ENCODE peak calls at places on chromosomes 7 and 10, in eight cellular contexts. One of them, this sample, is unnamed.

GRCh38 chr7:111006691-111007090 is 84.2 kb upstream of the LRRN3 start:
- DNase-seq in psoas muscle: no peak
- DNase-seq in naive thymus-derived CD8-positive, alpha-beta T cell: no peak
- DNase-seq in right lobe of liver: no peak
- DNase-seq in brain pericyte: no peak
- DNase-seq in IMR-90: peak
- DNase-seq in omental fat pad: no peak
- DNase-seq in endothelial cell of umbilical vein: no peak
- DNase-seq in this sample: no peak

GRCh38 chr10:3102721-3103410 is 35.5 kb downstream of the PFKP start:
- DNase-seq in psoas muscle: no peak
- DNase-seq in naive thymus-derived CD8-positive, alpha-beta T cell: no peak
- DNase-seq in right lobe of liver: peak
- DNase-seq in brain pericyte: no peak
- DNase-seq in IMR-90: peak
- DNase-seq in omental fat pad: no peak
- DNase-seq in endothelial cell of umbilical vein: peak
- DNase-seq in this sample: peak

GRCh38 chr10:7697304-7697822 is 5.8 kb upstream of the ITIH2 start:
- DNase-seq in psoas muscle: no peak
- DNase-seq in naive thymus-derived CD8-positive, alpha-beta T cell: no peak
- DNase-seq in right lobe of liver: no peak
- DNase-seq in brain pericyte: no peak
- DNase-seq in IMR-90: no peak
- DNase-seq in omental fat pad: no peak
- DNase-seq in endothelial cell of umbilical vein: no peak
- DNase-seq in this sample: no peak

GRCh38 chr7:11427686-11428273 is 404.2 kb downstream of the THSD7A start:
- DNase-seq in psoas muscle: no peak
- DNase-seq in naive thymus-derived CD8-positive, alpha-beta T cell: no peak
- DNase-seq in right lobe of liver: no peak
- DNase-seq in brain pericyte: peak
- DNase-seq in IMR-90: peak
- DNase-seq in omental fat pad: no peak
- DNase-seq in endothelial cell of umbilical vein: peak
- DNase-seq in this sample: peak

GRCh38 chr7:135741905-135742304 is 6.7 kb downstream of the FAM180A start:
- DNase-seq in psoas muscle: no peak
- DNase-seq in naive thymus-derived CD8-positive, alpha-beta T cell: no peak
- DNase-seq in right lobe of liver: no peak
- DNase-seq in brain pericyte: no peak
- DNase-seq in IMR-90: no peak
- DNase-seq in omental fat pad: no peak
- DNase-seq in endothelial cell of umbilical vein: no peak
- DNase-seq in this sample: peak

GRCh38 chr7:101486764-101487458 is 124.2 kb downstream of the COL26A1 start:
- DNase-seq in psoas muscle: no peak
- DNase-seq in naive thymus-derived CD8-positive, alpha-beta T cell: no peak
- DNase-seq in right lobe of liver: peak
- DNase-seq in brain pericyte: no peak
- DNase-seq in IMR-90: no peak
- DNase-seq in omental fat pad: no peak
- DNase-seq in endothelial cell of umbilical vein: no peak
- DNase-seq in this sample: peak

GRCh38 chr10:96366508-96366907 is 7.7 kb upstream of the OPALIN start:
- DNase-seq in psoas muscle: no peak
- DNase-seq in naive thymus-derived CD8-positive, alpha-beta T cell: no peak
- DNase-seq in right lobe of liver: no peak
- DNase-seq in brain pericyte: no peak
- DNase-seq in IMR-90: peak
- DNase-seq in omental fat pad: no peak
- DNase-seq in endothelial cell of umbilical vein: peak
- DNase-seq in this sample: no peak

GRCh38 chr10:115818015-115818414 is 455.0 kb downstream of the GFRA1 start:
- DNase-seq in psoas muscle: no peak
- DNase-seq in naive thymus-derived CD8-positive, alpha-beta T cell: no peak
- DNase-seq in right lobe of liver: no peak
- DNase-seq in brain pericyte: no peak
- DNase-seq in IMR-90: peak
- DNase-seq in omental fat pad: no peak
- DNase-seq in endothelial cell of umbilical vein: no peak
- DNase-seq in this sample: no peak

GRCh38 chr10:94131885-94132284 is 138.2 kb downstream of the PLCE1 start:
- DNase-seq in psoas muscle: no peak
- DNase-seq in naive thymus-derived CD8-positive, alpha-beta T cell: no peak
- DNase-seq in right lobe of liver: no peak
- DNase-seq in brain pericyte: no peak
- DNase-seq in IMR-90: peak
- DNase-seq in omental fat pad: no peak
- DNase-seq in endothelial cell of umbilical vein: no peak
- DNase-seq in this sample: peak

GRCh38 chr7:123437447-123437995 is 96.9 kb downstream of the IQUB start:
- DNase-seq in psoas muscle: no peak
- DNase-seq in naive thymus-derived CD8-positive, alpha-beta T cell: no peak
- DNase-seq in right lobe of liver: no peak
- DNase-seq in brain pericyte: no peak
- DNase-seq in IMR-90: no peak
- DNase-seq in omental fat pad: no peak
- DNase-seq in endothelial cell of umbilical vein: no peak
- DNase-seq in this sample: no peak

GRCh38 chr7:106405697-106406141 is 120.9 kb upstream of the NAMPT start:
- DNase-seq in psoas muscle: no peak
- DNase-seq in naive thymus-derived CD8-positive, alpha-beta T cell: no peak
- DNase-seq in right lobe of liver: no peak
- DNase-seq in brain pericyte: no peak
- DNase-seq in IMR-90: no peak
- DNase-seq in omental fat pad: no peak
- DNase-seq in endothelial cell of umbilical vein: no peak
- DNase-seq in this sample: no peak

GRCh38 chr7:100902638-100903037 is 7.0 kb upstream of the ACHE start:
- DNase-seq in psoas muscle: no peak
- DNase-seq in naive thymus-derived CD8-positive, alpha-beta T cell: no peak
- DNase-seq in right lobe of liver: no peak
- DNase-seq in brain pericyte: no peak
- DNase-seq in IMR-90: no peak
- DNase-seq in omental fat pad: no peak
- DNase-seq in endothelial cell of umbilical vein: no peak
- DNase-seq in this sample: no peak

GRCh38 chr10:72691470-72692056 is 380 bp upstream of the MCU start:
- DNase-seq in psoas muscle: no peak
- DNase-seq in naive thymus-derived CD8-positive, alpha-beta T cell: no peak
- DNase-seq in right lobe of liver: no peak
- DNase-seq in brain pericyte: peak
- DNase-seq in IMR-90: peak
- DNase-seq in omental fat pad: no peak
- DNase-seq in endothelial cell of umbilical vein: no peak
- DNase-seq in this sample: no peak

GRCh38 chr10:91210435-91210834 is 10.0 kb upstream of the PCGF5 start:
- DNase-seq in psoas muscle: no peak
- DNase-seq in naive thymus-derived CD8-positive, alpha-beta T cell: peak
- DNase-seq in right lobe of liver: no peak
- DNase-seq in brain pericyte: no peak
- DNase-seq in IMR-90: no peak
- DNase-seq in omental fat pad: no peak
- DNase-seq in endothelial cell of umbilical vein: no peak
- DNase-seq in this sample: no peak